ENCODE peak calls at places on chromosomes 3 and 15, in four cellular contexts. One of them, this sample, is unnamed.
A peak's percentile ranks its signal among the peaks of the same experiment; 100 is the strongest.

GRCh38 chr15:85479071-85479647 is 98.8 kb downstream of the AKAP13 start:
- DNase-seq in hepatocyte: no peak
- DNase-seq in astrocyte: peak; percentile 86
- DNase-seq in GM23338: peak; percentile 63
- DNase-seq in this sample: peak; percentile 32

GRCh38 chr3:126926684-126927404 is 56.1 kb upstream of the PLXNA1 start:
- DNase-seq in hepatocyte: peak; percentile 30
- DNase-seq in astrocyte: peak; percentile 89
- DNase-seq in GM23338: no peak
- DNase-seq in this sample: peak; percentile 77

GRCh38 chr15:78389356-78389755 is 48.7 kb upstream of the IREB2 start:
- DNase-seq in hepatocyte: peak; percentile 45
- DNase-seq in astrocyte: no peak
- DNase-seq in GM23338: no peak
- DNase-seq in this sample: no peak

GRCh38 chr3:74883690-74884089 is 269.2 kb upstream of the CNTN3 start:
- DNase-seq in hepatocyte: peak; percentile 49
- DNase-seq in astrocyte: no peak
- DNase-seq in GM23338: peak; percentile 61
- DNase-seq in this sample: no peak

GRCh38 chr3:139241783-139242182 is 102.0 kb upstream of the MRPS22 start:
- DNase-seq in hepatocyte: no peak
- DNase-seq in astrocyte: no peak
- DNase-seq in GM23338: no peak
- DNase-seq in this sample: no peak

GRCh38 chr3:198093082-198093679 is 133.2 kb downstream of the LMLN start:
- DNase-seq in hepatocyte: no peak
- DNase-seq in astrocyte: no peak
- DNase-seq in GM23338: no peak
- DNase-seq in this sample: no peak

GRCh38 chr3:123150449-123150954 is 51.2 kb upstream of the SEC22A start:
- DNase-seq in hepatocyte: no peak
- DNase-seq in astrocyte: no peak
- DNase-seq in GM23338: no peak
- DNase-seq in this sample: no peak

GRCh38 chr3:113968986-113969385 is 21.2 kb downstream of the ZDHHC23 start:
- DNase-seq in hepatocyte: no peak
- DNase-seq in astrocyte: peak; percentile 45
- DNase-seq in GM23338: peak; percentile 12
- DNase-seq in this sample: peak; percentile 29

GRCh38 chr15:99651023-99651807 is 82.0 kb downstream of the LYSMD4 start:
- DNase-seq in hepatocyte: no peak
- DNase-seq in astrocyte: peak; percentile 63
- DNase-seq in GM23338: no peak
- DNase-seq in this sample: peak; percentile 71

GRCh38 chr3:114841515-114841914 is 305.6 kb downstream of the ZBTB20 start:
- DNase-seq in hepatocyte: no peak
- DNase-seq in astrocyte: peak; percentile 6
- DNase-seq in GM23338: no peak
- DNase-seq in this sample: peak; percentile 20

GRCh38 chr3:24240306-24240705 is 254.3 kb downstream of the THRB start:
- DNase-seq in hepatocyte: no peak
- DNase-seq in astrocyte: no peak
- DNase-seq in GM23338: no peak
- DNase-seq in this sample: no peak

GRCh38 chr3:115623414-115623868 is at the start of gene GAP43:
- DNase-seq in hepatocyte: peak; percentile 71
- DNase-seq in astrocyte: peak; percentile 96
- DNase-seq in GM23338: peak; percentile 85
- DNase-seq in this sample: peak; percentile 96

GRCh38 chr3:114111060-114111790 is 54.7 kb downstream of the QTRT2 start:
- DNase-seq in hepatocyte: no peak
- DNase-seq in astrocyte: no peak
- DNase-seq in GM23338: no peak
- DNase-seq in this sample: no peak

GRCh38 chr15:45458746-45459403 is 63.7 kb downstream of the SLC30A4 start:
- DNase-seq in hepatocyte: peak; percentile 70
- DNase-seq in astrocyte: no peak
- DNase-seq in GM23338: peak; percentile 68
- DNase-seq in this sample: peak; percentile 30

GRCh38 chr3:179949428-179949827 is 87.3 kb downstream of the PEX5L start:
- DNase-seq in hepatocyte: no peak
- DNase-seq in astrocyte: no peak
- DNase-seq in GM23338: peak; percentile 53
- DNase-seq in this sample: no peak

GRCh38 chr15:66126057-66126855 is 127.3 kb downstream of the MEGF11 start:
- DNase-seq in hepatocyte: no peak
- DNase-seq in astrocyte: no peak
- DNase-seq in GM23338: no peak
- DNase-seq in this sample: no peak

GRCh38 chr15:33126559-33127290 is 67.8 kb downstream of the FMN1 start:
- DNase-seq in hepatocyte: peak; percentile 89
- DNase-seq in astrocyte: peak; percentile 91
- DNase-seq in GM23338: peak; percentile 42
- DNase-seq in this sample: peak; percentile 93

GRCh38 chr3:184186184-184186901 is at the start of gene ABCF3:
- DNase-seq in hepatocyte: no peak
- DNase-seq in astrocyte: peak; percentile 40
- DNase-seq in GM23338: no peak
- DNase-seq in this sample: peak; percentile 50

GRCh38 chr3:105876745-105877624 is 8.2 kb upstream of the CBLB start:
- DNase-seq in hepatocyte: no peak
- DNase-seq in astrocyte: no peak
- DNase-seq in GM23338: no peak
- DNase-seq in this sample: no peak

GRCh38 chr3:11464356-11464755 is 179.4 kb downstream of the VGLL4 start:
- DNase-seq in hepatocyte: no peak
- DNase-seq in astrocyte: no peak
- DNase-seq in GM23338: no peak
- DNase-seq in this sample: no peak

GRCh38 chr15:67085818-67086649 is 20.6 kb downstream of the SMAD3 start:
- DNase-seq in hepatocyte: no peak
- DNase-seq in astrocyte: peak; percentile 96
- DNase-seq in GM23338: no peak
- DNase-seq in this sample: peak; percentile 96

GRCh38 chr3:60250210-60250609 is 1001.0 kb downstream of the FHIT start:
- DNase-seq in hepatocyte: no peak
- DNase-seq in astrocyte: peak; percentile 11
- DNase-seq in GM23338: no peak
- DNase-seq in this sample: peak; percentile 18

GRCh38 chr15:80929225-80929624 is 60.4 kb downstream of the MESD start:
- DNase-seq in hepatocyte: no peak
- DNase-seq in astrocyte: peak; percentile 94
- DNase-seq in GM23338: no peak
- DNase-seq in this sample: peak; percentile 94

GRCh38 chr15:38072507-38073277 is 138.3 kb downstream of the TMCO5A start:
- DNase-seq in hepatocyte: peak; percentile 83
- DNase-seq in astrocyte: peak; percentile 69
- DNase-seq in GM23338: peak; percentile 98
- DNase-seq in this sample: peak; percentile 81

GRCh38 chr3:147616998-147617619 is 207.9 kb downstream of the ZIC1 start:
- DNase-seq in hepatocyte: peak; percentile 24
- DNase-seq in astrocyte: no peak
- DNase-seq in GM23338: peak; percentile 77
- DNase-seq in this sample: peak; percentile 56

GRCh38 chr15:48888836-48889235 is 10.9 kb downstream of the EID1 start:
- DNase-seq in hepatocyte: no peak
- DNase-seq in astrocyte: no peak
- DNase-seq in GM23338: no peak
- DNase-seq in this sample: peak; percentile 27

GRCh38 chr15:22850055-22850454 is 11.6 kb downstream of the NIPA2 start:
- DNase-seq in hepatocyte: no peak
- DNase-seq in astrocyte: peak; percentile 31
- DNase-seq in GM23338: no peak
- DNase-seq in this sample: no peak

GRCh38 chr3:179750720-179751328 is 98.0 kb downstream of the USP13 start:
- DNase-seq in hepatocyte: peak; percentile 28
- DNase-seq in astrocyte: peak; percentile 8
- DNase-seq in GM23338: peak; percentile 59
- DNase-seq in this sample: peak; percentile 38

GRCh38 chr3:46860381-46861292 is 2.6 kb downstream of the MYL3 start:
- DNase-seq in hepatocyte: peak; percentile 48
- DNase-seq in astrocyte: no peak
- DNase-seq in GM23338: peak; percentile 61
- DNase-seq in this sample: no peak

GRCh38 chr3:158267015-158267414 is 157.1 kb downstream of the RSRC1 start:
- DNase-seq in hepatocyte: no peak
- DNase-seq in astrocyte: no peak
- DNase-seq in GM23338: no peak
- DNase-seq in this sample: peak; percentile 6

GRCh38 chr3:116517308-116517707 is 72.0 kb upstream of the LSAMP start:
- DNase-seq in hepatocyte: peak; percentile 5
- DNase-seq in astrocyte: peak; percentile 2
- DNase-seq in GM23338: peak; percentile 72
- DNase-seq in this sample: peak; percentile 19

GRCh38 chr3:30195352-30195751 is 411.0 kb upstream of the TGFBR2 start:
- DNase-seq in hepatocyte: no peak
- DNase-seq in astrocyte: no peak
- DNase-seq in GM23338: no peak
- DNase-seq in this sample: no peak
- H2AFZ ChIP-seq in hepatocyte: no peak overlapping the region
- H2AFZ ChIP-seq in astrocyte: no peak overlapping the region
- H2AFZ ChIP-seq in GM23338: no peak overlapping the region
- H2AFZ ChIP-seq in this sample: no peak overlapping the region

DNA sequence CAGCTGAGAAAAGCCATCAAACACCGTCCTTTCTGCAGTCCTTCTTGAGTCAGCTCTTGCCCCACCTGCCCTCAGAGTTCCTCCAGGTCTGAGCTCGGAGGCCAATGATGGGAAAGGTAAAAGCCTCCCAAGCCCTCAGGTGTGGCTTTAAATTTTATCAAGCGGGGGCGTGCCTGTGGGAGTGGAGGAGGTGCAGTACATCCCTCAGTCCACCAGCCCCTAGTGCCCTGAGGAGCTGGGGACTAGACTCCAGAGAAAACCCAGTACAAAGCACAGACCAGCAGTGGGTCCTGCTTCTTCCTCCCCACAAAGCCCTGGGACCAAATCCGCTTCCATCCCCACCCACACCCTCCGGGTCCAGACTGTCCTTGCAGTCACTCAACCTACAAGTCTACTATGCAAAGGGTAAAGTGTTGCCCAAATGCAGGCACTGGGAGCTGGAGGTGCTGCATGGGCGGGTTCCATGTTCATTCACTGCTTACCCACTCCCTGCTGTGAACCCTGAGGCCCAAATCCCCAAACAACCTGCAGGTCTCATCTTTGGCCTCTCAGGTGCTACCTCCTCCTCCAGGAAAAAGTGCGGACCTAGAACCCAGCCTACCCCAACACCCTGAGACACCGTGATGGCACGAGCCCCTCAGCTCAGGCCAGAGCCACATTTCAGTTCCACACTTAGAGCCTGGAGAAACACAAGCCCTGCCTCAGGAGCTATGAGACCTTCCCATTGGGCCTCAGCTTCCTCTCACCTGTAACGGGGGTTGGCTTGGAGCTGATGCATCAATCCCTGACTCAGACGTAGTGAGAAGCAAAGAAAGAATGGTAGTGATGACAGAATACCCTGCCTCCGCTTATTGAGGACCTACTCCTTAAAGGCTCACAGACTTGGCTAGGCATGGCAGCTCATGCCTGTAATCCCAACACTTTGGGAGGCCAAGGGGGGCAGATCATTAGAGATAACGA is 2.4 kb downstream of the PFKFB4 start:
- DNase-seq in hepatocyte: no peak
- DNase-seq in astrocyte: no peak
- DNase-seq in GM23338: no peak
- DNase-seq in this sample: no peak
- H3K4me3 ChIP-seq in hepatocyte: no peak overlapping the region
- H3K4me3 ChIP-seq in astrocyte: no peak overlapping the region
- H3K4me3 ChIP-seq in GM23338: no peak overlapping the region
- H3K4me3 ChIP-seq in this sample: no peak overlapping the region

DNA sequence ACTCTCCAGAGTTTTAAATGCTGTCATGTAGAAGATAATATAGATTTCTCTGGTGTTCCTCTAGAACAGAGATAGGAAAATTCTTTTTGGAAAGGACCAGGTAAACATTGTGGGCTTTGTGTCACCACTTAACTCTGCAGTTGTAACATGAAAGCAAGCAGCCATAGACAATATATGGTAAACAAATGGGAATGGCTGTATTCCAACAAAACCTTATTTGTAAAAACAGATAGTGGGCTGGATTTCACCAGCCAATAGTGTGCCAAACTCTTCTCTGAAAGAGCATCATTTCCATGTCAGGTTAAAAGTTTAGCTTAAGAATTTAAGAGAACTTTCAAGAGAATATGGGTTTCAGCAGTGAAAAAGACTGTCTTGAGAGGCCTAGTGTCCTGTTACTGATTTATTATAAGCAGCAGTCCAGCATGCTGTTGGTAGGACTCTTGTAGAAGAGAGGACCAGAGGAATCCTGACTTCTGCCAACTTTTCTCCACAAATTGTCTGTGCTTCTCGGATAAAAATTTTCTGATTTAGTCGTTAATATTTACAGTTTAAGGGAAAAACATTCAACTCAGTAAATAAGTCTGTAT is 107.7 kb downstream of the TCF12 start:
- DNase-seq in hepatocyte: no peak
- DNase-seq in astrocyte: no peak
- DNase-seq in GM23338: no peak
- DNase-seq in this sample: peak; percentile 59
- H3K4me2 ChIP-seq in hepatocyte: no peak overlapping the region
- H3K4me2 ChIP-seq in astrocyte: no peak overlapping the region
- H3K4me2 ChIP-seq in GM23338: no peak overlapping the region
- H3K4me2 ChIP-seq in this sample: no peak overlapping the region

GRCh38 chr3:186920301-186920700 is 10.0 kb upstream of the ST6GAL1 start:
- DNase-seq in hepatocyte: no peak
- DNase-seq in astrocyte: no peak
- DNase-seq in GM23338: no peak
- DNase-seq in this sample: no peak
- H2AFZ ChIP-seq in hepatocyte: no peak overlapping the region
- H2AFZ ChIP-seq in astrocyte: no peak overlapping the region
- H2AFZ ChIP-seq in GM23338: no peak overlapping the region
- H2AFZ ChIP-seq in this sample: no peak overlapping the region

GRCh38 chr15:42619641-42620371 is 44.4 kb downstream of the STARD9 start:
- DNase-seq in hepatocyte: no peak
- DNase-seq in astrocyte: no peak
- DNase-seq in GM23338: peak; percentile 80
- DNase-seq in this sample: no peak

GRCh38 chr15:42623951-42624350 is 48.5 kb downstream of the STARD9 start:
- DNase-seq in hepatocyte: no peak
- DNase-seq in astrocyte: no peak
- DNase-seq in GM23338: no peak
- DNase-seq in this sample: no peak

GRCh38 chr15:42627485-42627884 is 52.1 kb downstream of the STARD9 start:
- DNase-seq in hepatocyte: no peak
- DNase-seq in astrocyte: no peak
- DNase-seq in GM23338: no peak
- DNase-seq in this sample: no peak

GRCh38 chr15:42621386-42621785 is 46.0 kb downstream of the STARD9 start:
- DNase-seq in hepatocyte: no peak
- DNase-seq in astrocyte: no peak
- DNase-seq in GM23338: no peak
- DNase-seq in this sample: no peak

GRCh38 chr15:42622328-42622925 is 47.0 kb downstream of the STARD9 start:
- DNase-seq in hepatocyte: no peak
- DNase-seq in astrocyte: no peak
- DNase-seq in GM23338: no peak
- DNase-seq in this sample: no peak
- H3K4me3 ChIP-seq in hepatocyte: no peak overlapping the region
- H3K4me3 ChIP-seq in astrocyte: no peak overlapping the region
- H3K4me3 ChIP-seq in GM23338: no peak overlapping the region
- H3K4me3 ChIP-seq in this sample: no peak overlapping the region

GRCh38 chr3:121228971-121229370 is 316.8 kb downstream of the POLQ start:
- DNase-seq in hepatocyte: no peak
- DNase-seq in astrocyte: no peak
- DNase-seq in GM23338: no peak
- DNase-seq in this sample: no peak
- H3K4me2 ChIP-seq in hepatocyte: no peak overlapping the region
- H3K4me2 ChIP-seq in astrocyte: no peak overlapping the region
- H3K4me2 ChIP-seq in GM23338: no peak overlapping the region
- H3K4me2 ChIP-seq in this sample: no peak overlapping the region

This sample was measured in fibroblast of lung.